ENCODE peak calls at places on chromosomes 16 and 17, in four cellular contexts. W is GM12878, T is K562, S is SK-N-SH. J is an unnamed sample.

GRCh38 chr17:31248986-31249385 is 48.1 kb downstream of the OMG start:
- DNase-seq in W (no peak), S (no peak), T (no peak), J (peak; percentile 78)

GRCh38 chr17:57484826-57485565 is 228.7 kb downstream of the MSI2 start:
- DNase-seq in S (no peak), W (no peak), T (peak; percentile 23), J (no peak)

GRCh38 chr16:88373927-88374492 is 8.7 kb upstream of the ZNF469 start:
- DNase-seq in T (no peak), S (no peak), W (no peak), J (no peak)

GRCh38 chr16:67229906-67230808 is 3.2 kb downstream of the TMEM208 start:
- DNase-seq in T (no peak), S (no peak), W (no peak), J (no peak)

GRCh38 chr17:6455321-6455705 is 11.1 kb downstream of the PIMREG start:
- DNase-seq in W (no peak), S (peak; percentile 74), T (no peak), J (peak; percentile 17)

GRCh38 chr17:13346081-13346533 is 255.6 kb downstream of the HS3ST3A1 start:
- DNase-seq in W (no peak), T (peak; percentile 47), S (no peak), J (peak; percentile 97)

GRCh38 chr16:85173077-85173980 is 61.1 kb upstream of the CIBAR2 start:
- DNase-seq in T (peak; percentile 86), S (peak; percentile 87), W (no peak), J (peak; percentile 97)

GRCh38 chr17:17580662-17581470 is 10.6 kb downstream of the PEMT start:
- DNase-seq in S (no peak), T (no peak), W (no peak), J (peak; percentile 27)

GRCh38 chr17:4474093-4474492 is 24.6 kb upstream of the SPNS2 start:
- DNase-seq in T (no peak), W (no peak), S (no peak), J (no peak)

DNA sequence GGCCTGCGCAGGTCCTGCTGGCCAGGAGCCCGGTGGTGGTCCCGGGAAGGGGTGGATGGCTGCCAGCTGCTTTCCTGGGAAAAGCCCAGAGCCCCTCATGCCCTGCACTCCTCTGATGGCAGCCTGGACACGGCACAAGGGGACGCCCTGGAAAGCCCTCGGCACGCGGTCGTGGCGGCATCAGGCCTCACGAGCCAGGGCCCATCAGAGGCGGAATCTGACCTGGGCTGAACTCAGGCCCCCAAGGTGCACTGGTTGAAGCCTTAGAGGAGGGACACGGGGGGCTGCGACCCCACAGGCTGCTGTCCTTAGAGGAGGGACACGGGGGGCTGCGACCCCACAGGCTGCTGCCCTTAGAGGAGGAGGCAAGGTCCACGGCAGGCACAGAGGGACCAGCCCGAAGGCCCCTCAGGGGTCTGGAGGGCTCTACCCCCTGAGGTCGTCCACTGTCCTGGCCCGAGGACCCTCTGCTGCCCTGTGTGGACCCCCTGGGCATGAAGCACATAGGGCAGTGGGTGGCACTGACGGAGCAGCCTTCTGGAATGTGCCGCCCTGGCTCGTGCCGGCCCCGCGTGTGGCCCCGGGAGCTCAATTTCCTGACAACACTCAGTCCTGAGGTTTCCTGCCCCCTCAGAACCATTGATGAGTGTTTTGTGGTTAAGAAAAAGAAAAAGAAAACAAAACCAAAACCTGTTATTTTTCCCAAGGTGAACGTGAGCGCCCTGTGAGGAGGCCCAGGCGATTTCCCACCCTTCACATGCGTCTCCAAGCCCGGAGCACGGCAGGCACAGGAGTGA is 22.2 kb downstream of the SOX8 start:
- DNase-seq in W (no peak), T (no peak), S (no peak), J (peak; percentile 14)
- TF ChIP-seq RCOR1 in W (no peak), T (no peak), S (no peak), J (no peak)

DNA sequence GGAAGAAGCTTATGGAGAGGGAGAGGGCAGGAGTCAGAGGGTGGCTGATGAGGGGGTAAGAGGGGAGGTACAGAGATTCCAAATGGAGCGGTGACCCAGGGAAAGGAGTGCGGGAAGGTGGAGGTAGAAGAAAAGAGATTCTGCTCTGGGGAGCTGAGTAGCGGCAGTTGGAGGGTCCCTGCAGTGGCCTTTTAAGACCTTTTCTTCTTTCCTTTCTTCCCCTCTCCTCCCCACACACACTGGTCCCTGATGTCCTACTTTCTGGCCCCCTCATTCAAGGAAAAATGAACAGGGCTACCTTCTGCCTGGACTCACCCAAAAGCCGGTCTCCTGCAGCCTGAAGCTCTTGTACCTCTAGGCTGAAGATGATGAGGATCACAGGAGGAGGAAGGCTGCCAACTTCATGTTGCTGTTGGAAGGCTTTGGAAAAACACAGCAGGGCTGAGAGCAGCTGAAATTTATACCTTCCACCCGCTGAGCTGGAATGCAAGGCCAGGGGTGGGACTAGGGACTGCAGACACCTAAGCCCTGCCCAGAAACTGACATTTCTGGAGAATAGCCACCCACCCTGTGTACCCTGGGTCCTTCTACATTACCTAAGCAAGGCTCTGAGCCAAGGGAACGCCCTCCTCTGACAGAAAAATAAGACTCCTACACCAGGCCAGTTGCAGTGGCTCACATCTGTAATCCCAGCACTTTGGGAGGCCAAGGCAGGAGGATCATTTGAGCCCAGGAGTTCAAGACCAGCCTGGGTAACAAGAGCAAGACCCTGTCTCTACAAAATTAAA is 9.4 kb upstream of the HEATR6 start:
- DNase-seq in S (no peak), W (no peak), T (peak; percentile 36), J (no peak)
- TF ChIP-seq MXI1 in S (no peak), W (no peak), T (no peak), J (no peak)

GRCh38 chr17:28712705-28713415 is 1.2 kb upstream of the PROCA1 start:
- DNase-seq in T (no peak), S (no peak), W (no peak), J (no peak)
- TF ChIP-seq RCOR1 in T (no peak), S (no peak), W (no peak), J (no peak)

DNA sequence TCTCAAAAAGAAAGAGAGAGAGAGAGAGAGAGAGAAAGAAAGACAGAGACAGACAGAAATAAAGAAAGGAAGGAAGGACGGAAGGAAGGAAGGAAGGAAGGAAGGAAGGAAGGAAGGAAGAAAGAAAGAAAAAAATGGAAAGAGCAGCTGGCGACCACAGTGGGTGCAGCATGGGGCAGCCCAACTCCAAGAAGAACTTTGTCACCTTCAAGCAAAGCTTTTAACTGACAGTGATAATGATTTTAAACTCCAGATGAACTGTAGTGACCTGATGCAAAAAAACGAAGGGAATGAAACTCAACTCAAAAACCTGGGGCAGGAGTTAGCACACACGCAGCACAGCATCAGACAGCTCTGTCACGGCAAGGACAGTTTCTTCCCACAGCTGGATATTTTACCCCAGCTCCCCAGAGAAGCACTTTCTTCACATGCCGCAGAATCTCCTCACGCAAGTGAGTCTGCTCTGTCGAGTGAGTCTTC is 5.0 kb upstream of the ARHGAP17 start:
- DNase-seq in S (no peak), T (no peak), W (no peak), J (no peak)
- TF ChIP-seq MXI1 in S (no peak), T (no peak), W (no peak), J (no peak)

GRCh38 chr17:74601944-74602572 is 10.0 kb upstream of the CD300LD start:
- DNase-seq in S (peak; percentile 68), T (peak; percentile 73), W (no peak), J (peak; percentile 15)
- TF ChIP-seq RCOR1 in S (no peak), T (no peak), W (no peak), J (no peak)

GRCh38 chr17:64315032-64315490 is 52.0 kb upstream of the TEX2 start:
- DNase-seq in T (no peak), W (no peak), S (no peak), J (no peak)
- TF ChIP-seq MXI1 in T (no peak), W (no peak), S (no peak), J (no peak)

GRCh38 chr16:75919664-75920063 is 193.4 kb upstream of the CPHXL start:
- DNase-seq in S (no peak), T (no peak), W (no peak), J (peak; percentile 42)
- TF ChIP-seq RCOR1 in S (no peak), T (no peak), W (no peak), J (no peak)

DNA sequence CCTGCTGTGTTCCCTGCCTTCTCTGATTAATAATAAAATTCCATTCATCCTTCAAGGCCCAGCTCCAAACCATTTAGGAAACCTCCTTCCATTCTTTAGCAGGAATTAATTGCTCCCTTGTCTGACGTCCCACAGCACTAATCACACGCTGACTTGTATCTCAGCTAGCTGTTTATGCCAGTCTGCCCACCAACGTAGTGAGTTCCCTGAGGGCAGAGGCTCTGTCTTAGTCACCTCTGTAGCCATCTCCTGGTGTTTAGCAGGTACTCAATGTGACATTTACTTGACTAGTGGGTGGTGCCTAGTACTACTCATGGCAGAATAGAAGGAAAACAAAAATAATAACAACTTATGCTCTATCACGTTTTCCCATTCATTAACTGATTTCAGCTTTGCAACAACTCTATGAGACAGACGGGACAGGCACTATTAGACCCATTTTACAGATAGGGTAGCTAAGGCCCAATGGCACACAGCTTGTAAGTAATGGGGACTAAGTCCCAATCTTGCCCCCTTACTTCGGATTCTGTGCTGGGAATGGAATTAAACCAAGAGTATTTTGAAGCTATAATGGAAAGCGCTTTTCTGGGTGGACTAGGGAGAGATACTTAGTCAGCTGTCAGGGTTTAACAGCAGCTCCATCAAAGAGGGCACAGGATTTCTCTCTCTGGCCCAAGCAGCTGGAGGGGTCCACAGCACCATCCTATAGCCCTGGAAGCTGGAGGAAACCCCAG is 931 bp upstream of the WIPF2 start:
- DNase-seq in S (no peak), W (no peak), T (no peak), J (no peak)
- TF ChIP-seq MXI1 in S (no peak), W (no peak), T (no peak), J (no peak)

DNA sequence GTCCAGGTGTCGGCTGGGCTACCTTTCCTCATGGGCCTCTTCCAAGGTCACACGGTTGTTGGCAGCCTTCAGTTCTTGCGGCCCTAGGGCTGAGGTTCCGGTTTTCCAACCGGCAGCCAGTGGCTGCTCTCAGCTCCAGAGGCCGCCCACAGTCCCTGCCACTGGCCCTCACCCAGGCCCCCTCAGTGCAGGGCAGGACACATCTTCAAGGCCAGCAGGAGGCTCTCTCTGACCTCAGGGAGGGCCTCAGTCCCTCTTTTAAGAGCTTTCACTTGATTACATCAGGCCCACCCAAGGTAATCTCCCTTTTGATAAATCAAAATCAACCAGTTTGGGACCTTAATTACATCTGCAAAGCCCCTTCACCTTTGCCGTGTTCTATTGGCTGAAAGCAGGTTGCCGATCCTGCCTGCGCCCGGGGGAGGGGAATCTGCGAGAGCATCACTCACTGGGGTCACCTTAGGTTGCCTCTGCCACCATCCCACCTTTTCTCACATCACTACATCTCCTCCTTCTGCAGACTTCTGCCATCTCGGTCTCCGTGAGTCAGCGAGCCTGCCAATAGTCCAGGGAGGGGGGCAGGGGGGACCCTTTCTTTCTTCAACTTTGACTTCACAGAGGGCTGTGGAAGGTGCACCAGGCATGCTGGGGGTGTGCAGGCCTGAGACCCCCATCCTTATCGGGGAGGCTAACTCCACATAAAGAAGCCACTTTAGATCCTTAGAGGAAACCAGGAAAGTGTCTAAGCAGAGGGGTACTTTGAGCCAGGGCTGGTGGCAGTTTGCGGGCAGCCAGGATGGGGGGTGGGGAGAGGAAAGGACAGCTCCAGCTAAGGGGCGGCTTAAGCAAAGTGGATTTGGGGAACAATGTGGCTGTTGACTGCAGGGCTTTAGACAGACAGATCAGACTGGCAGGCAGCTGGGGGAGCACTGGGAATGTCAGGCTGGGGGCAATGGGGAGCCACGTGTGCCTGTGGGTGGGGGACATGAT is 28.8 kb upstream of the NXPH3 start:
- DNase-seq in W (no peak), S (peak; percentile 30), T (no peak), J (no peak)
- TF ChIP-seq RCOR1 in W (no peak), S (no peak), T (no peak), J (no peak)